ENCODE peak calls at places on chromosomes 16 and 17, in seven cellular contexts. P, A, G, L, R, U and J are unnamed samples.

GRCh38 chr16:49580751-49581303 is 207.2 kb downstream of the C16orf78 start:
- DNase-seq in L (no peak), A (no peak), R (no peak), P (peak), U (no peak), G (no peak), J (no peak)

GRCh38 chr17:58273453-58274104 is 7.2 kb downstream of the MPO start:
- DNase-seq in P (no peak), R (no peak), A (no peak), L (no peak), G (no peak), U (no peak), J (no peak)

GRCh38 chr16:6625606-6626005 is 707.0 kb upstream of the RBFOX1 start:
- DNase-seq in A (no peak), P (no peak), L (no peak), G (no peak), U (no peak), R (no peak), J (no peak)

GRCh38 chr17:46013502-46014165 is 14.6 kb downstream of the STH start:
- DNase-seq in G (no peak), R (no peak), P (peak), U (peak), L (no peak), A (no peak), J (no peak)

GRCh38 chr17:71933306-71933705 is 187.5 kb upstream of the SOX9 start:
- DNase-seq in G (no peak), R (no peak), L (no peak), P (no peak), U (no peak), A (no peak), J (no peak)

GRCh38 chr16:64345142-64345541 is 776.7 kb downstream of the CDH11 start:
- DNase-seq in L (no peak), R (no peak), U (no peak), P (no peak), A (no peak), G (no peak), J (no peak)

GRCh38 chr16:67396775-67397450 is 3.6 kb upstream of the TPPP3 start:
- DNase-seq in G (no peak), U (no peak), P (no peak), R (no peak), L (no peak), A (no peak), J (no peak)

GRCh38 chr16:87303431-87303930 is 13.7 kb downstream of the C16orf95 start:
- DNase-seq in R (no peak), G (no peak), P (peak), L (no peak), A (no peak), U (no peak), J (no peak)

GRCh38 chr17:66764559-66764958 is 70.4 kb upstream of the CACNG5 start:
- DNase-seq in R (no peak), P (no peak), U (no peak), G (no peak), A (no peak), L (no peak), J (peak)

GRCh38 chr17:41777579-41778188 is 8.8 kb downstream of the JUP start:
- DNase-seq in R (no peak), A (peak), U (no peak), L (peak), P (peak), G (no peak), J (no peak)

GRCh38 chr16:3223913-3224515 is 10.9 kb downstream of the ZNF200 start:
- DNase-seq in P (no peak), G (no peak), R (no peak), U (no peak), A (peak), L (no peak), J (no peak)

GRCh38 chr16:52050418-52050817 is 496.5 kb downstream of the TOX3 start:
- DNase-seq in A (no peak), G (no peak), P (peak), L (peak), R (no peak), U (no peak), J (no peak)

GRCh38 chr16:73326770-73327470 is 279.0 kb upstream of the ZFHX3 start:
- DNase-seq in U (peak), P (no peak), G (no peak), L (no peak), A (no peak), R (no peak), J (no peak)

GRCh38 chr16:27189335-27189972 is 13.9 kb upstream of the KDM8 start:
- DNase-seq in P (no peak), G (no peak), U (no peak), R (no peak), A (peak), L (no peak), J (peak)

GRCh38 chr17:19713462-19713861 is 2.9 kb downstream of the SLC47A2 start:
- DNase-seq in A (no peak), R (no peak), L (no peak), G (no peak), U (no peak), P (no peak), J (peak)
- H2AK5ac ChIP-seq in A (no peak), R (no peak), L (no peak), G (peak), U (no peak), P (no peak), J (no peak)

GRCh38 chr16:61370564-61370963 is 665.7 kb downstream of the CDH8 start:
- DNase-seq in U (no peak), L (no peak), R (no peak), A (no peak), G (no peak), P (no peak), J (no peak)
- H2AK5ac ChIP-seq in U (no peak), L (no peak), R (no peak), A (no peak), G (no peak), P (no peak), J (no peak)

GRCh38 chr16:88763502-88764053 is 21.4 kb downstream of the PIEZO1 start:
- DNase-seq in A (peak), G (peak), P (no peak), R (no peak), L (peak), U (peak), J (peak)

GRCh38 chr16:88766975-88767374 is 18.0 kb downstream of the PIEZO1 start:
- DNase-seq in R (no peak), G (no peak), A (no peak), U (no peak), L (no peak), P (no peak), J (no peak)

GRCh38 chr16:88764080-88764479 is 20.9 kb downstream of the PIEZO1 start:
- DNase-seq in L (no peak), U (no peak), A (no peak), R (no peak), P (no peak), G (no peak), J (no peak)

GRCh38 chr16:88762941-88763340 is 22.1 kb downstream of the PIEZO1 start:
- DNase-seq in L (no peak), G (no peak), R (no peak), U (peak), P (no peak), A (no peak), J (no peak)

GRCh38 chr16:88764913-88765349 is 20.1 kb downstream of the PIEZO1 start:
- DNase-seq in A (peak), R (no peak), L (peak), P (peak), G (no peak), U (peak), J (no peak)
- H2AK5ac ChIP-seq in A (no peak), R (peak), L (peak), P (peak), G (peak), U (peak), J (no peak)

DNA sequence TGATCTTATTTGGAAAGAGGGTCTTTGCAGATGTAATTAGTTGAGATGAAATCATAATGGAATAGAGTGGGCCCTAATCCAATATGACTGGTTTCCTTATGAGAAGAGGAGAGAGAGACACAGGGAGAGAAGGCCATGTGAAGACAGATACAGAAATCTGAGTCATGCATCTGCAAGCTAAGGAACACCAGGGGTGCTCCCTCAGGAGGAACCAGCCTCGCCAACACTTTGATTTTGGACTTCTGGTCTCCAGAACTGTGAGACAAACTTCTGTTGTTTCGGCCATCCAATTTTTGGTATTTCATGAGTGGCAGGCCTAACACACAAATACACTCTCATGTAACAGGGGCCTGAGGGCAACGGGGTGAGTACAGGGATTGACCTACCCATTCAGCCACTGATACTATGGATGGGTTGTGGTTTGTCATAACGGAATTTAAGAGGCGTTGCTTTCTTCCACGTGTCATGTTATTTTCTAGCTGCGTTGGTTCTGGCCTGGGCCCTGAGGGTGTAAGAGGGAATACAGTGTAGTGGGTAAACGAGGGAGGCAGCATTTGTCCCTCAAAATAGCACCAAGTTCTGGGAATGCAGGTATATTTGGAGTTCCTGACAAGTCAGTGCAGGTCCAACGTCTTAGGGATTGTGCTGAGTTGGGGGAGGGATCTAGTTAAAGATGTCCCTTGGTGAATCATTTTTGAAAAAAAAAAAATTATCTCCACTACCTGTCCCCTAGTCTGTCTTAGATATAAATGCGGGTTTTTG is 17.7 kb downstream of the PLCG2 start:
- DNase-seq in U (peak), A (no peak), G (no peak), L (no peak), P (no peak), R (no peak), J (no peak)
- H2AK5ac ChIP-seq in U (no peak), A (no peak), G (no peak), L (no peak), P (no peak), R (no peak), J (no peak)

DNA sequence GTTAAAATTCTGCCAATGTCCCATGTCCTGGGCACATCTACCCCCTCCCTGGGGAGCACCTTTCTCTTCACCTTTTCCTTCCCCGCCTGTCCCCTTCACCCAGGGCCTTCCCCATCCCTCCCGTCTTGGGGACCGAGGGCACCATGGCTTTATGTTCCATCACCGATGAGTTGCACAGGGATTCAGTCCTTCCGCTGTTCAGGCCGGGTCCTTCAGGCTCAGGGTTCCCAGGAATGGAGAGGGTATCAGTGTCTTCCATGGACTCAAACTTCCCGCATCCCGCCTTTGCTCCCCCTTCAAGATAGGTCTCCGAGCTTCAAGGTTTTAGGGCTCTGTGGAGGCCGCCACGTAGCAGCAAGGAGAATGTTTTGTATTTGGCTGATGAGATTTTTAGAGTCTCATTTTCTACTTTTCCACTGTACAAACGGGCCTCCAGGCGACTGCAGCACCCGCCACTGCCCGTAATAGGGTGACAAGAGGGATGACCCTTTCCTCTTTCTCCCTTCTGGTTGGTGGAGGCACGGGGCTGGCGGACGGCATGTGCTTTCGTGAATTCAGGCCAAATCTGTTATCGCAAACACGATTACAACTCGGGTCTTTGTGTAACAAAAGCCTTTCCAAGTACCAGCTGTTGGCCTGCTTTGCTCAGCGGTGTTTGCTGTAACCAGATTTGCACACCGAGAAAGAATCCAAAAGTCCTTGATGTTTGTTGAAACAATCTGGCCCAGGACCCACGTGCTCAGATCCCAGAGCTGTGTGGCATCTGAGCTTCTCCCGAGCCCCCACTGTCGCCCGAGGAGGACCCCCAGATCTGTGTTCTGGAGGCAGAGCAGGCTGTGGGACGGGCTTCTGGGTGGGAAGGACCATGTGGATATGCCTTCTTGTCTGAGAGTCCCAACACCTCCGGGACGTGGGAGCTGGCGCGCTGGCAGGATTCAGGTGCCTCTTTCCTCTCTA is 236.3 kb downstream of the SEC14L1 start:
- DNase-seq in U (no peak), G (no peak), A (no peak), L (no peak), R (no peak), P (peak), J (no peak)
- H2AK5ac ChIP-seq in U (no peak), G (peak), A (no peak), L (no peak), R (no peak), P (peak), J (no peak)

GRCh38 chr16:22635801-22636200 is 125.1 kb downstream of the NPIPB5 start:
- DNase-seq in A (no peak), R (no peak), G (no peak), L (no peak), P (no peak), U (no peak), J (peak)

GRCh38 chr16:22635345-22635744 is 124.7 kb downstream of the NPIPB5 start:
- DNase-seq in G (no peak), P (no peak), U (no peak), R (peak), A (peak), L (no peak), J (peak)

GRCh38 chr16:22641030-22641671 is 130.5 kb downstream of the NPIPB5 start:
- DNase-seq in U (no peak), A (peak), P (peak), L (peak), R (no peak), G (peak), J (peak)

GRCh38 chr16:22634913-22635312 is 124.2 kb downstream of the NPIPB5 start:
- DNase-seq in P (no peak), U (no peak), R (peak), G (no peak), L (no peak), A (peak), J (peak)

DNA sequence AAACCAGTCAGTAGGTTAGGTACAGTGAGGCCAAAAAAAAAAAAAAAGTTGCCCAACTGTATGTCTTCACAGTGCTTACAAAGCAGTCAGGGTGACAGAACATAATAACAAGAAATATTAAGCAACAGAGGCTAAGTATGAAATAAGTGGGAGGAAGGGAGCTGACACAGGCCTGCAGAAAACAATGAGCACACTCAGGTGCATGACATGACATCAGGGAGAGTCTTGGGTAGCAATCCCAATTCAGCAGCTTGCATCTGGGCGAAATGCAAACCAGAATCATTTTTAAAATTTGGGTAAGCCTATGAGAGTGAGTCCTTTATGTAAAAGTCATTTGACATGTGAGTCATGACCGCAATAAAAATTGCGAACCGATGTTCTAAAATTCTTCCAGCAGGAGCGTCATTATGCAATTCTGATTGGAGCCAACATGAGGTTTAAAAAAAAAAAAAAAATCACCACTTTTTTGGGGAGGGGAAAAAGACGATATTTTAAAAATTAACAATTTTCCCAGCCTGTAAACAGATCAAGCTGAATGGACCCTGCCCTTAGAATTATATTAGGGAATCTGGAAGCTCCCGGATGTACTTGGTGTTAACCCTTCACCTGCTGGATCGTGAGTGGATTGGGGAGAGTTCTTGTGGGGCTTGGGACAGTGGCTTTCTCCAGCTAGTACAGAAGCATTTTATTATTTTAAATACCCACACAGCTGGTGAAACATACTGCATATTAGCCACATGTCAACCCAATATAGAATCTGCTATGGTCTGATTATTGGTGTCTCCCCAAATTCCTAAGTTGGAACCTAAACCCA is 127.9 kb downstream of the NPIPB5 start:
- DNase-seq in L (no peak), P (no peak), G (no peak), A (no peak), U (no peak), R (no peak), J (no peak)
- H2AK5ac ChIP-seq in L (no peak), P (no peak), G (no peak), A (no peak), U (no peak), R (peak), J (no peak)